ENCODE peak calls at places on chromosome X, in seven cellular contexts. T is psoas muscle; C is fibroblast of pulmonary artery; W is CD8-positive, alpha-beta T cell; I is foreskin fibroblast; Y is tibial nerve; K is upper lobe of left lung. L is an unnamed sample.

GRCh38 chrX:69031181-69031580 is 134.1 kb downstream of the PJA1 start:
- DNase-seq in I (no peak), Y (no peak), T (no peak), K (no peak), W (no peak), C (no peak), L (no peak)

GRCh38 chrX:12360389-12360788 is 222.1 kb downstream of the FRMPD4 start:
- DNase-seq in T (no peak), I (peak; percentile 46), C (peak; percentile 70), K (no peak), Y (no peak), W (no peak), L (peak; percentile 17)

GRCh38 chrX:113980953-113981352 is 602.9 kb upstream of the HTR2C start:
- DNase-seq in Y (no peak), T (no peak), K (no peak), I (no peak), W (no peak), C (no peak), L (no peak)

GRCh38 chrX:24759786-24760185 is 66.1 kb downstream of the POLA1 start:
- DNase-seq in W (no peak), T (no peak), K (no peak), Y (no peak), I (no peak), C (no peak), L (no peak)

GRCh38 chrX:103584606-103585005 is 709 bp upstream of the TCEAL4 start:
- DNase-seq in T (no peak), K (no peak), W (no peak), Y (no peak), I (no peak), C (peak; percentile 39), L (no peak)

GRCh38 chrX:65758505-65758904 is 91.1 kb downstream of the MSN start:
- DNase-seq in I (no peak), C (no peak), Y (no peak), W (no peak), T (no peak), K (no peak), L (no peak)

GRCh38 chrX:10117864-10118377 is 38.9 kb upstream of the CLCN4 start:
- DNase-seq in C (no peak), T (no peak), Y (no peak), K (no peak), I (no peak), W (no peak), L (no peak)

GRCh38 chrX:109826954-109827708 is 94.1 kb upstream of the ACSL4 start:
- DNase-seq in I (peak; percentile 76), K (no peak), W (no peak), Y (no peak), T (no peak), C (peak; percentile 75), L (no peak)

GRCh38 chrX:57929373-57929772 is 19.1 kb upstream of the ZXDA start:
- DNase-seq in I (no peak), T (no peak), W (no peak), C (peak; percentile 51), Y (no peak), K (no peak), L (no peak)

GRCh38 chrX:46178763-46179162 is 366.5 kb downstream of the ZNF674 start:
- DNase-seq in C (no peak), K (no peak), T (no peak), W (no peak), I (no peak), Y (no peak), L (no peak)

GRCh38 chrX:17689971-17690409 is 47.3 kb upstream of the SCML1 start:
- DNase-seq in T (no peak), W (peak; percentile 13), I (peak; percentile 48), Y (peak; percentile 82), C (peak; percentile 72), K (peak; percentile 33), L (peak; percentile 20)

GRCh38 chrX:150507251-150507856 is 61.1 kb upstream of the MTM1 start:
- DNase-seq in C (no peak), W (no peak), I (no peak), Y (no peak), T (no peak), K (no peak), L (no peak)

GRCh38 chrX:856901-857300 is 226.3 kb downstream of the SHOX start:
- DNase-seq in I (no peak), C (no peak), T (no peak), K (no peak), W (no peak), Y (no peak), L (no peak)

GRCh38 chrX:141142946-141143345 is 34.0 kb downstream of the LDOC1 start:
- DNase-seq in I (peak; percentile 0), T (no peak), K (no peak), W (no peak), Y (no peak), C (no peak), L (no peak)

GRCh38 chrX:154750301-154751120 is at the start of gene GAB3:
- DNase-seq in I (no peak), Y (no peak), W (peak; percentile 44), K (no peak), T (peak; percentile 58), C (peak; percentile 33), L (no peak)
- H3K4me3 ChIP-seq in I (peak within 1 kb of the TSS; percentile 42), Y (peak within 1 kb of the TSS; percentile 48), W (peak within 1 kb of the TSS; percentile 78), K (peak within 1 kb of the TSS; percentile 59), T (peak within 1 kb of the TSS; percentile 68), C (peak within 1 kb of the TSS; percentile 66), L (peak within 1 kb of the TSS; percentile 29)

DNA sequence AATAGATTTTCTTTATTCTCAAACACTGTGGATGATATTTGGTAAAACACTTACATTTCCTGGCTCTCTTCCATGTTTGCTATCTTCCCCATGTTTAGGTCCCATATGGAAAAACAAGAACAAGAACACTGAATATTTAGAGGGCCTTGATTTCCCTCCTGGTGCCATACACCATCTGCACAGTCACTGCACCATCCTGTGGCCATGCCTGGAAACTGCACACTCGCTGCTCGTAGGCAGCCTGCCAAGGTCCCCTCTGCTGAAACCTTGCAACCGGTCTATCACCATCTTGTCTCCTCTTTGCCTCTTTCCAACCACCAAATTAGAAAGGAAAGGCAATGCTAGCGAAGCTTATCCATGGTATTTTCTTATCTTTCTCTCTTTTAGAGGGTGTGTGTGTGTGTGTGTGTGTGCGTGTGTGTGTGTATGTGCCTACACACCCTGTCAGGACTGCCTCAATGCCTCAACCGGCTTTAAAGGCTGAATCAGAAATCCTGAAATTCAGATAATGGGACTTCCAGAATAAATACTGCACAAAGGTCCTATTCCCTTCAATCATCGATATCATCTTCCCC is 124.2 kb upstream of the MBNL3 start:
- DNase-seq in I (no peak), Y (peak; percentile 47), W (peak; percentile 38), K (peak; percentile 42), T (peak; percentile 67), C (peak; percentile 47), L (no peak)
- TF ChIP-seq CTCF in I (peak; percentile 57), Y (peak; percentile 42), W (peak; percentile 41), K (peak; percentile 36), T (peak; percentile 50), C (peak; percentile 67), L (peak; percentile 70)

DNA sequence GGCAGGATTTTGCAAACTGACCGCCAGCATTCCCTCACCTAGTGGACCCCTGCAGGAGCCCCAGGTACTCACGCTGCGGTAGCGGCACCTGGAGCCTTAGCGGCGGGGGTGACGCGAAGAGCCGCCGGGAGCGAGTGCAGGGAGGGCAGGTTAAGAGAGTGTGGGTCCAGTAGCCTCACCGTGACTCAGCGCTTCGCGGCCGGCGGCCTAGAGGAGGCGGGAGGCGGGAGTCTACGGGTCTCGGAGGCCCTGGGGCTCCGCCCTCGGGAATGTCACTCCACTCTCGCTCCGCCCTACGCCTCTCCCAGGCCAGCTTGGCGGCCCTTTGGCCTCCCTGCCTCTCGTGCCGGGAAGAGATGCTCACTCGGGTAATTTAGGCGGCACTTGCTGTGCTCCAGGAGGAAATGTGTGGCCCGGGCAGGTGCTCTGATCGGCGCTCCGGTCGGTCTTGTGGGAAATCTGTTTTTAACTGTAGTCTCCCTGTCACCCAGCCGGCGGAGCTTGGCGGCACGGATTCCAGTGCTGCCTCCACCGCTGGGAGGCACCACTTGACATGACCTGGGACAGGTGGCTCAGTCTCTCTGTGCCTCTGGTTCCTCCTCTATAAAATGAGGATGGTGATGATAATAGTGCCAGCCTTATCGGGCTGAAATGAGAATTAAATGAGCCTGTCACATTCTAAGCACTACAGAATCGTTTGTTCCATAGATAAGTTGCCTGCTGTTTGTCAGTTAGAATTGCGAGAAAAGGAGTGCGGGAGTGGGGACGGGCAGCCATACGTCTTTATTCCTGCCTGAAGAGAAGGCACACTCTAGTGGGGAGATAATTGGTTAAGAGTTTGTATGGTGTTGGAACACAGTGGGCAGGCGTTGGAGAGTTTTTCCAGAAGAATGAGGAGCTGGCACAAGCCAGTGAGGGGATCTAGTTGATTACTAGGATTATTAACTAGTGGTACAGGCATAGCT is at the start of gene PIR:
- DNase-seq in T (peak; percentile 93), K (peak; percentile 96), C (peak; percentile 83), Y (peak; percentile 64), W (peak; percentile 31), I (peak; percentile 73), L (no peak)
- H3K4me3 ChIP-seq in T (peak within 1 kb of the TSS; percentile 74), K (peak within 1 kb of the TSS; percentile 58), C (peak within 1 kb of the TSS; percentile 67), Y (peak within 1 kb of the TSS; percentile 47), W (peak within 1 kb of the TSS; percentile 27), I (peak within 1 kb of the TSS; percentile 65), L (peak within 1 kb of the TSS; percentile 63)

GRCh38 chrX:78593701-78594100 is 65.4 kb downstream of the RTL3 start:
- DNase-seq in K (no peak), W (no peak), I (no peak), Y (no peak), C (no peak), T (no peak), L (no peak)

GRCh38 chrX:78592030-78592429 is 67.1 kb downstream of the RTL3 start:
- DNase-seq in C (no peak), T (no peak), Y (no peak), I (no peak), K (no peak), W (no peak), L (no peak)

GRCh38 chrX:78595901-78596502 is 63.1 kb downstream of the RTL3 start:
- DNase-seq in K (peak; percentile 36), T (no peak), C (peak; percentile 21), Y (peak; percentile 5), I (no peak), W (no peak), L (no peak)
- TF ChIP-seq CTCF in K (no peak), T (no peak), C (peak; percentile 31), Y (no peak), I (peak; percentile 21), W (no peak), L (peak; percentile 20)

DNA sequence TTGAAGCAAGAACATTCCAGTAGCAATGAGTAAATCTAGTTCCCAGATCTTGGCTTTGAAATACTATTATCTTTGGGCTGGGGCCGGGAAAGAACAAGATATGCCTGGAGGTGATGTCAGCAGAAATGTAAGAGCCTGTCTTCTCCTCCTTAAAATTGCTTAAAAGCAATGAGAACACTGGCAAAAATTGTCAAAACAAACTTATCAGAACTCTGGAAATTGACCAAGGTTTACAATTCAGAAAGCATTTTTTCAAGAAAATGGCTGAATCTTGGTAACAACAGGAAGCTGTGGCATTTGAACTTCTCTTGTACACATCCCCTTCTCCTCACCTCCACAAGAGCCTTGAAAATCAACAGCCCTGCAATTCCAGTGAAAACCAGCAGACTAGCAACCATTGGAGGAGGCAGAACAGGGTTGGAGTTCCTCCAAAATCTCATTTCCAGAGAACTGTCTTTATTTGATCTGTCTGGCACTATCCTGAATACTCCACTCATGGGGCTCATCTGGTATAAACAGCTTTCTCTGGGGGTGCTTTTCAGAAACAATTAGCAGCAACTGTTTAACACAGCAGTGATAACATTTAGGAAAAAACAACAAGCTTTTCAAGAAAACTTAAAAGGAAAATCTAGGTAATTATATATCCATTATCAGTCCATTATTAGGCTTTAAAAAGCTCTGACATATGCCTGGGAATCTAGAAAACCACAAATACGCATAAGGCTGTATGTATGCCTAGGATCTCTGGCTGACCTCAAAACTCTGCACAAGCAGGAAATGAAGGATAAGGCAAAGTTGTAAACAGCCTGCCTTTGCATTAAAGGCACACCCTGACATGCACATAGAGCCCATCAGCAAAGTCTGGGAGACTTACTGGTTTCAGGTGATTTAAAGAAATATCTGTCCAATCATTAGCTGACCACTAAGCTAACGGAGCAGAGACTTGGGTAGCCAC is 13.7 kb downstream of the TIMP1 start:
- DNase-seq in T (no peak), C (peak; percentile 94), W (no peak), Y (no peak), K (no peak), I (peak; percentile 63), L (no peak)
- H3K4me3 ChIP-seq in T (no peak overlapping the region), C (no peak overlapping the region), W (no peak overlapping the region), Y (no peak overlapping the region), K (no peak overlapping the region), I (no peak overlapping the region), L (no peak overlapping the region)